ENCODE peak calls at places on chromosomes 13 and 19, in nine cellular contexts. W is cerebellar cortex; K is left ventricle myocardium superior; M is AG04450; U is activated CD4-positive, CD25-positive, alpha-beta regulatory T cell treated with anti-CD3 and anti-CD28 coated beads, Interleukin-2, amount 50 U/mL, for 72 hours; C is H9; F is AG20443; Z is dorsolateral prefrontal cortex; Y is stimulated activated CD4-positive, alpha-beta T cell treated with anti-CD3 and anti-CD28 coated beads, Interleukin-1b, Interleukin-23, amount 100 ng/mL, for 1 hour. E is an unnamed sample.

GRCh38 chr19:45607071-45608029 is 5.3 kb upstream of the GPR4 start:
- DNase-seq in Y (no peak), Z (peak; percentile 59), U (peak; percentile 58), M (peak; percentile 30), K (peak; percentile 83), C (peak; percentile 90), W (peak; percentile 72), F (peak; percentile 86), E (peak; percentile 77)

GRCh38 chr13:77599351-77599750 is 63.8 kb downstream of the SCEL start:
- DNase-seq in F (no peak), W (peak; percentile 96), Z (no peak), C (no peak), U (no peak), Y (no peak), M (no peak), K (no peak), E (no peak)

GRCh38 chr19:6481541-6482342 is at the start of gene DENND1C:
- DNase-seq in Y (peak; percentile 43), M (no peak), U (peak; percentile 71), F (no peak), C (peak; percentile 61), Z (peak; percentile 59), W (peak; percentile 31), K (peak; percentile 56), E (peak; percentile 66)

GRCh38 chr13:50474094-50474654 is 369.3 kb downstream of the DLEU7 start:
- DNase-seq in W (no peak), K (no peak), U (no peak), F (no peak), M (no peak), C (no peak), Z (no peak), Y (no peak), E (no peak)

GRCh38 chr19:44820648-44821609 is 12.0 kb downstream of the BCAM start:
- DNase-seq in U (no peak), K (peak; percentile 82), M (no peak), C (no peak), W (no peak), F (peak; percentile 29), Z (no peak), Y (no peak), E (no peak)

GRCh38 chr13:110359840-110360301 is 52.8 kb downstream of the COL4A2 start:
- DNase-seq in W (no peak), U (no peak), F (no peak), Z (no peak), K (no peak), Y (no peak), C (no peak), M (peak; percentile 83), E (no peak)

GRCh38 chr19:8662263-8662662 is 31.8 kb downstream of the NFILZ start:
- DNase-seq in F (no peak), U (no peak), M (no peak), W (no peak), K (no peak), C (no peak), Z (no peak), Y (no peak), E (no peak)

GRCh38 chr19:1862424-1863307 is 713 bp downstream of the KLF16 start:
- DNase-seq in F (peak; percentile 82), W (no peak), C (no peak), K (peak; percentile 69), M (no peak), U (peak; percentile 68), Z (no peak), Y (peak; percentile 39), E (peak; percentile 60)

GRCh38 chr19:46685189-46685588 is 24.2 kb upstream of the DACT3 start:
- DNase-seq in F (no peak), U (no peak), Y (no peak), M (no peak), C (no peak), K (no peak), Z (no peak), W (no peak), E (no peak)

GRCh38 chr13:48591889-48592725 is 59.2 kb upstream of the RCBTB2 start:
- DNase-seq in Z (no peak), F (no peak), C (no peak), W (no peak), U (no peak), M (no peak), K (no peak), Y (no peak), E (no peak)

GRCh38 chr13:113022391-113023216 is 53.6 kb downstream of the MCF2L start:
- DNase-seq in Z (no peak), Y (no peak), K (no peak), C (peak; percentile 66), U (no peak), M (no peak), F (no peak), W (no peak), E (no peak)

GRCh38 chr19:58009666-58010301 is 7.2 kb upstream of the ZNF606 start:
- DNase-seq in F (peak; percentile 89), C (peak; percentile 88), Y (no peak), Z (peak; percentile 93), M (peak; percentile 41), W (peak; percentile 89), K (peak; percentile 93), U (peak; percentile 51), E (peak; percentile 84)

GRCh38 chr19:28715157-28715556 is 497.8 kb downstream of the UQCRFS1 start:
- DNase-seq in Y (no peak), C (no peak), W (no peak), F (no peak), M (no peak), K (no peak), U (no peak), Z (no peak), E (no peak)

GRCh38 chr13:73300718-73301425 is 242.1 kb downstream of the KLF5 start:
- DNase-seq in K (no peak), Y (no peak), M (no peak), Z (no peak), C (no peak), U (no peak), F (no peak), W (no peak), E (no peak)

GRCh38 chr19:45164577-45165335 is 4.0 kb upstream of the NKPD1 start:
- DNase-seq in U (peak; percentile 65), Z (no peak), W (no peak), F (peak; percentile 74), M (no peak), Y (no peak), C (peak; percentile 96), K (peak; percentile 58), E (peak; percentile 79)

GRCh38 chr13:88051746-88052482 is 380.7 kb downstream of the SLITRK5 start:
- DNase-seq in M (no peak), W (no peak), C (peak; percentile 29), Z (no peak), K (no peak), F (peak; percentile 5), U (no peak), Y (no peak), E (no peak)

GRCh38 chr13:96984061-96984508 is 10.2 kb downstream of the OXGR1 start:
- DNase-seq in C (peak; percentile 53), F (no peak), K (peak; percentile 35), Z (no peak), U (no peak), W (no peak), M (no peak), Y (no peak), E (peak; percentile 76)

GRCh38 chr13:31431722-31432137 is 232.0 kb downstream of the B3GLCT start:
- DNase-seq in Z (peak; percentile 54), Y (peak; percentile 17), W (peak; percentile 6), C (peak; percentile 54), M (no peak), K (peak; percentile 56), U (peak; percentile 58), F (peak; percentile 74), E (peak; percentile 52)

GRCh38 chr13:49052801-49053200 is 77.1 kb downstream of the FNDC3A start:
- DNase-seq in K (no peak), Y (no peak), M (no peak), Z (no peak), C (no peak), F (no peak), W (no peak), U (no peak), E (no peak)

GRCh38 chr19:2627319-2627829 is 75.1 kb downstream of the GNG7 start:
- DNase-seq in U (peak; percentile 65), Z (peak; percentile 94), Y (no peak), C (no peak), M (peak; percentile 90), F (peak; percentile 96), K (peak; percentile 88), W (no peak), E (peak; percentile 69)

GRCh38 chr19:46344363-46344762 is 2.5 kb upstream of the PPP5C start:
- DNase-seq in U (no peak), F (no peak), W (no peak), M (no peak), Y (no peak), Z (no peak), K (no peak), C (no peak), E (no peak)

GRCh38 chr13:41311607-41312500 is 787 bp downstream of the NAA16 start:
- DNase-seq in Y (no peak), U (peak; percentile 65), W (peak; percentile 22), F (peak; percentile 67), M (no peak), K (peak; percentile 63), C (no peak), Z (peak; percentile 65), E (peak; percentile 53)

GRCh38 chr19:13999085-13999484 is 7.0 kb downstream of the RFX1 start:
- DNase-seq in W (no peak), U (no peak), M (no peak), Z (no peak), K (no peak), F (no peak), C (no peak), Y (no peak), E (no peak)

GRCh38 chr13:28805193-28805819 is 14.8 kb upstream of the MTUS2 start:
- DNase-seq in U (peak; percentile 52), Y (no peak), C (peak; percentile 65), K (peak; percentile 62), Z (no peak), M (no peak), W (no peak), F (no peak), E (no peak)

GRCh38 chr19:55691561-55692481 is 16.8 kb downstream of the EPN1 start:
- DNase-seq in Y (no peak), C (no peak), Z (no peak), F (no peak), K (no peak), M (no peak), W (no peak), U (no peak), E (no peak)

GRCh38 chr19:38068851-38069250 is 155.2 kb downstream of the DPF1 start:
- DNase-seq in M (no peak), Z (no peak), F (no peak), C (no peak), U (no peak), K (no peak), W (no peak), Y (no peak), E (no peak)

GRCh38 chr19:10691883-10692282 is 9.4 kb upstream of the QTRT1 start:
- DNase-seq in K (no peak), F (no peak), Z (no peak), U (no peak), M (no peak), C (peak; percentile 23), W (no peak), Y (no peak), E (no peak)

GRCh38 chr19:8064866-8065486 is 12.4 kb downstream of the CCL25 start:
- DNase-seq in K (no peak), U (no peak), M (no peak), W (no peak), Y (no peak), Z (no peak), C (no peak), F (no peak), E (no peak)

GRCh38 chr13:113785051-113786010 is 26.3 kb downstream of the TMEM255B start:
- DNase-seq in W (no peak), M (peak; percentile 27), U (no peak), K (no peak), F (peak; percentile 56), Y (no peak), C (no peak), Z (no peak), E (no peak)

E was measured in transverse colon.